ENCODE peak calls at places on chromosomes 13 and 19, in five cellular contexts. One of them, this sample, is unnamed. For H3K4me1, the result is how much of the 10 kb centered on the place peaks cover.

GRCh38 chr13:64930636-64931035 is 2299.5 kb downstream of the PCDH9 start:
- DNase-seq in uterus: no peak
- DNase-seq in effector memory CD4-positive, alpha-beta T cell: no peak
- DNase-seq in stomach: no peak
- DNase-seq in kidney: no peak
- DNase-seq in this sample: no peak

GRCh38 chr19:15445807-15446376 is 3.9 kb downstream of the WIZ start:
- DNase-seq in uterus: no peak
- DNase-seq in kidney: peak
- DNase-seq in stomach: no peak
- DNase-seq in effector memory CD4-positive, alpha-beta T cell: no peak
- DNase-seq in this sample: no peak

GRCh38 chr19:2142173-2142829 is 9.1 kb downstream of the AP3D1 start:
- DNase-seq in uterus: no peak
- DNase-seq in stomach: no peak
- DNase-seq in kidney: no peak
- DNase-seq in effector memory CD4-positive, alpha-beta T cell: no peak
- DNase-seq in this sample: no peak

GRCh38 chr13:50410921-50411712 is 395.9 kb downstream of the KCNRG start:
- DNase-seq in kidney: peak
- DNase-seq in stomach: no peak
- DNase-seq in effector memory CD4-positive, alpha-beta T cell: no peak
- DNase-seq in uterus: peak
- DNase-seq in this sample: no peak

GRCh38 chr13:71360041-71360440 is 507.0 kb downstream of the DACH1 start:
- DNase-seq in effector memory CD4-positive, alpha-beta T cell: no peak
- DNase-seq in stomach: no peak
- DNase-seq in kidney: no peak
- DNase-seq in uterus: no peak
- DNase-seq in this sample: no peak

GRCh38 chr13:35953537-35954206 is 177.5 kb downstream of the DCLK1 start:
- DNase-seq in stomach: peak
- DNase-seq in uterus: peak
- DNase-seq in kidney: peak
- DNase-seq in effector memory CD4-positive, alpha-beta T cell: no peak
- DNase-seq in this sample: peak

GRCh38 chr13:28958018-28958417 is 137.9 kb downstream of the MTUS2 start:
- DNase-seq in stomach: no peak
- DNase-seq in effector memory CD4-positive, alpha-beta T cell: no peak
- DNase-seq in uterus: no peak
- DNase-seq in kidney: no peak
- DNase-seq in this sample: no peak

GRCh38 chr13:113658836-113659235 is 838 bp upstream of the ATP4B start:
- DNase-seq in stomach: peak
- DNase-seq in kidney: peak
- DNase-seq in uterus: peak
- DNase-seq in effector memory CD4-positive, alpha-beta T cell: no peak
- DNase-seq in this sample: peak

GRCh38 chr19:11699931-11700794 is 38.6 kb downstream of the ZNF823 start:
- DNase-seq in effector memory CD4-positive, alpha-beta T cell: no peak
- DNase-seq in uterus: no peak
- DNase-seq in stomach: no peak
- DNase-seq in kidney: no peak
- DNase-seq in this sample: no peak

GRCh38 chr19:18384775-18385174 is 1.2 kb upstream of the GDF15 start:
- DNase-seq in kidney: no peak
- DNase-seq in uterus: no peak
- DNase-seq in effector memory CD4-positive, alpha-beta T cell: no peak
- DNase-seq in stomach: no peak
- DNase-seq in this sample: no peak

GRCh38 chr19:8486661-8487136 is 15.7 kb downstream of the PRAM1 start:
- DNase-seq in uterus: no peak
- DNase-seq in stomach: no peak
- DNase-seq in effector memory CD4-positive, alpha-beta T cell: no peak
- DNase-seq in kidney: no peak
- DNase-seq in this sample: no peak

GRCh38 chr19:8485561-8486371 is 16.7 kb downstream of the PRAM1 start:
- DNase-seq in effector memory CD4-positive, alpha-beta T cell: no peak
- DNase-seq in stomach: no peak
- DNase-seq in uterus: no peak
- DNase-seq in kidney: no peak
- DNase-seq in this sample: no peak

GRCh38 chr19:8489591-8490394 is 12.6 kb downstream of the PRAM1 start:
- DNase-seq in kidney: peak
- DNase-seq in uterus: no peak
- DNase-seq in effector memory CD4-positive, alpha-beta T cell: no peak
- DNase-seq in stomach: no peak
- DNase-seq in this sample: no peak

GRCh38 chr19:8488351-8488750 is 14.1 kb downstream of the PRAM1 start:
- DNase-seq in effector memory CD4-positive, alpha-beta T cell: no peak
- DNase-seq in uterus: no peak
- DNase-seq in kidney: no peak
- DNase-seq in stomach: no peak
- DNase-seq in this sample: no peak

DNA sequence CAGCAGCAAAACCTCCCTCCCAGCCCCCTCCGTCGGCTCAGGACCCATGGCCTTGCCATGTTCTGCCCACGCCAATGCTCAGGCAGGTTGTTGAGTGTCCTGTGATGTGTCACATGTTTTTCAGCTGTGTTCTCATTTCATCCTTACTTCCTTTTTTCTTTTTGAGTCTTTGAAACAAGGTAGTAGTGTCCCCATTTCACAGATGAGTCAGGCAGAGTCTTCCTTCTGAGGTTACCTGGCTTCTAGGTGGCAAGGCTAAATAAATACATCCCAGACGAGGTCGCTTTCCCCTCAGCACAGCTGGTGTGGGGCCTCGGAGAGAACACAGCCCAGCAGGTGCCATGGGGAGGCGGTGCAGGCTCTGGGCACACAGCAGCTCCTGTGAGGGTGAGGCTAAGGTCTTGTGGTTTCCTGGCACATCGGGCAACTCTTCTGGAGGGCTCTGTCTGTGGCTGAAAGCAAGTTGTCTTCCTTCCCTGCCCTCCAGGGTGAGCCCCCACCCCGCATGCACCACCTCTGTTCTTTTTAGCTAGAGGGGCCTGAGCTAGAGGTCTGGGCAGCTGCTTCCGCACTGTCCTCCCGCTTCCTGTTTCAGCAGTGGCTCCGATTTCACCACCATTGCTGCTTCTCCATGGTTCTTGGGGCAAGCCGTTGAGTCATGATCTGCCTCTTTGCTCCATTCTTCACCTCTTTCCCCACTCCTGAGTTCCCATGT is 15.1 kb downstream of the PRAM1 start:
- DNase-seq in stomach: no peak
- DNase-seq in uterus: no peak
- DNase-seq in kidney: no peak
- DNase-seq in effector memory CD4-positive, alpha-beta T cell: peak
- DNase-seq in this sample: no peak
- H3K4me1 ChIP-seq in stomach: under half
- H3K4me1 ChIP-seq in uterus: under half
- H3K4me1 ChIP-seq in kidney: under half
- H3K4me1 ChIP-seq in effector memory CD4-positive, alpha-beta T cell: under half
- H3K4me1 ChIP-seq in this sample: under half

DNA sequence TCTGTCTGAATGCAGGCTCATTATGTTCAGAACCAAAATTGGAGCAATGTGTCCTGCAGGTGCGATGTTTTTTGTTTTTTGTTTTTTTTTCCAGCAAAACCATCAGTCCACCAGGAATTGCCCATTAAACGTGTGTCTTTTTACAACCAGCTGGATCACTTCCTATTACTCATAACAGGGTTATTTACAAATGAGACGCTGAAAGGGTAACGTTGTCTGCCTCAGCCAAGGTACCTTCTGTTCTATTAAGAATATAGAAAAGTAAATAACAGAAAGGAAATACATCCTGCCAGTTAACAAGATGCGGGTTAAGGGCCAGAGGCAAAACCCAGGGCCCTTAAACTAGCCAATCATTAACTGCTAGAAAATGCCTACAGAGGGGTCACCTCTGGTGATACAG is 590.4 kb downstream of the TBC1D4 start:
- DNase-seq in effector memory CD4-positive, alpha-beta T cell: no peak
- DNase-seq in stomach: no peak
- DNase-seq in kidney: no peak
- DNase-seq in uterus: no peak
- DNase-seq in this sample: no peak
- H3K4me1 ChIP-seq in effector memory CD4-positive, alpha-beta T cell: under half
- H3K4me1 ChIP-seq in stomach: under half
- H3K4me1 ChIP-seq in kidney: under half
- H3K4me1 ChIP-seq in uterus: under half
- H3K4me1 ChIP-seq in this sample: under half

GRCh38 chr19:13092608-13093260 is 9.9 kb downstream of the LYL1 start:
- DNase-seq in uterus: peak
- DNase-seq in kidney: no peak
- DNase-seq in effector memory CD4-positive, alpha-beta T cell: no peak
- DNase-seq in stomach: no peak
- DNase-seq in this sample: peak
- H3K4me1 ChIP-seq in uterus: under half
- H3K4me1 ChIP-seq in kidney: under half
- H3K4me1 ChIP-seq in effector memory CD4-positive, alpha-beta T cell: under half
- H3K4me1 ChIP-seq in stomach: half or more
- H3K4me1 ChIP-seq in this sample: under half

GRCh38 chr19:38849147-38849745 is 540 bp downstream of the HNRNPL start:
- DNase-seq in kidney: peak
- DNase-seq in uterus: peak
- DNase-seq in stomach: peak
- DNase-seq in effector memory CD4-positive, alpha-beta T cell: peak
- DNase-seq in this sample: peak

GRCh38 chr19:38851622-38852230 is 1.9 kb upstream of the HNRNPL start:
- DNase-seq in effector memory CD4-positive, alpha-beta T cell: peak
- DNase-seq in kidney: peak
- DNase-seq in uterus: peak
- DNase-seq in stomach: peak
- DNase-seq in this sample: peak

GRCh38 chr19:38850976-38851621 is 1.3 kb upstream of the HNRNPL start:
- DNase-seq in stomach: no peak
- DNase-seq in effector memory CD4-positive, alpha-beta T cell: peak
- DNase-seq in uterus: peak
- DNase-seq in kidney: peak
- DNase-seq in this sample: peak

GRCh38 chr19:38849746-38850230 is at the start of gene HNRNPL:
- DNase-seq in uterus: no peak
- DNase-seq in kidney: peak
- DNase-seq in effector memory CD4-positive, alpha-beta T cell: peak
- DNase-seq in stomach: peak
- DNase-seq in this sample: no peak

GRCh38 chr19:38850231-38850975 is 617 bp upstream of the HNRNPL start:
- DNase-seq in stomach: peak
- DNase-seq in effector memory CD4-positive, alpha-beta T cell: peak
- DNase-seq in kidney: peak
- DNase-seq in uterus: peak
- DNase-seq in this sample: peak
- H3K4me1 ChIP-seq in stomach: under half
- H3K4me1 ChIP-seq in effector memory CD4-positive, alpha-beta T cell: under half
- H3K4me1 ChIP-seq in kidney: under half
- H3K4me1 ChIP-seq in uterus: under half
- H3K4me1 ChIP-seq in this sample: under half

DNA sequence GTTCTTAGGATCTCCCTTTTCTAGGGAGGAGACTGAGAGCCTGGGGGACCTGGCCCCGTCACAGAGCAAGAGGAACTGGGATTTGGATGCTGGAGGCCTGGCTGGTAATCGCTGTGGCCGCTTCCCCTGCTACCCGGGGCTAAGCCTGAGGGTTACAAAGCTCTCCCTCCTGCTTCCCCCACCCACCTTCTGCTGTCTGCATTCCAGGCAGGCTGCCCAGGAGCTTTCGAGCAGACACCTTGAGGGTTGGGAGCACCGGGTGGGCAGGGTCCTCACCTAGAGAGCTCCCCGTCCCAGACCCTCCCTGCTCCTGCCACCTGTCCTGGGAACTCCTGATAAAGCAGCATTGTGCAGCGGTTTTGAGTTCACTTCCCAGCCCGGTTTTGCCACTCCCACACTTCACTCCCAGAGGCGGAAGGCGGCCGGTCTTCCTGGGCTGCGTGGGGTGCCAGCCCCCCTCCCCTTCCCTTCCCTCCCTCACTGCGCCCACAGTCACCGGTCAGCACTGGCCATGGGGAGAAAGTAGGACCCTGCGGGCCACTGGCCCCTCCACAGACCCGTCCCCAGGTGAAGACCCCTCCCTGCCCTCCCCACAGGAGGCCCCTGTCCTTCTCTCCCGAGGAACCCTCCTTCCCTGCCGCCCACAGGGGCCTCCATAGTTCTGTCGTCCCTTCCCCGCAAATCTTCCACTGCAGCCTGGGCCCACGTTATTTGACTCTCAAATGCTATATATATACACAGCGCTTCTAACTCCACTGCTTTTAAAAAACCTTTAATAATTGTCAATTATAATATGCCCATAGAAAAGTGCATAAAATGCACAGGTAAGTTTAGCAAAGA is 8.1 kb downstream of the PAK4 start:
- DNase-seq in kidney: no peak
- DNase-seq in uterus: no peak
- DNase-seq in effector memory CD4-positive, alpha-beta T cell: no peak
- DNase-seq in stomach: peak
- DNase-seq in this sample: no peak
- H3K4me1 ChIP-seq in kidney: half or more
- H3K4me1 ChIP-seq in uterus: under half
- H3K4me1 ChIP-seq in effector memory CD4-positive, alpha-beta T cell: under half
- H3K4me1 ChIP-seq in stomach: half or more
- H3K4me1 ChIP-seq in this sample: under half

This sample was measured in right lobe of liver.